ENCODE peak calls at places on chromosomes 4 and X, in nine cellular contexts. One of them, this sample, is unnamed.

GRCh38 chr4:86939737-86940141 is 4.9 kb downstream of the AFF1 start:
- DNase-seq in AG04449: no peak
- DNase-seq in HS-5: no peak
- DNase-seq in EL: no peak
- DNase-seq in neuronal stem cell: no peak
- DNase-seq in epithelial cell of esophagus: no peak
- DNase-seq in left ventricle myocardium superior: no peak
- DNase-seq in left lung: no peak
- DNase-seq in psoas muscle: no peak
- DNase-seq in this sample: no peak

GRCh38 chr4:159446266-159446976 is 343.5 kb downstream of the RAPGEF2 start:
- DNase-seq in EL: peak
- DNase-seq in neuronal stem cell: peak
- DNase-seq in psoas muscle: no peak
- DNase-seq in epithelial cell of esophagus: peak
- DNase-seq in left ventricle myocardium superior: peak
- DNase-seq in AG04449: peak
- DNase-seq in HS-5: peak
- DNase-seq in left lung: no peak
- DNase-seq in this sample: peak

GRCh38 chr4:34181311-34181808 is 2063.0 kb downstream of the ARAP2 start:
- DNase-seq in neuronal stem cell: no peak
- DNase-seq in HS-5: peak
- DNase-seq in EL: peak
- DNase-seq in left ventricle myocardium superior: no peak
- DNase-seq in left lung: no peak
- DNase-seq in AG04449: peak
- DNase-seq in psoas muscle: no peak
- DNase-seq in epithelial cell of esophagus: peak
- DNase-seq in this sample: no peak

GRCh38 chr4:182310316-182310715 is 67.1 kb downstream of the TENM3 start:
- DNase-seq in EL: no peak
- DNase-seq in psoas muscle: no peak
- DNase-seq in neuronal stem cell: no peak
- DNase-seq in HS-5: no peak
- DNase-seq in left ventricle myocardium superior: no peak
- DNase-seq in epithelial cell of esophagus: no peak
- DNase-seq in AG04449: no peak
- DNase-seq in left lung: no peak
- DNase-seq in this sample: no peak

GRCh38 chr4:1285790-1286553 is 3.7 kb upstream of the MAEA start:
- DNase-seq in psoas muscle: no peak
- DNase-seq in AG04449: no peak
- DNase-seq in epithelial cell of esophagus: no peak
- DNase-seq in EL: no peak
- DNase-seq in neuronal stem cell: no peak
- DNase-seq in left lung: no peak
- DNase-seq in HS-5: no peak
- DNase-seq in left ventricle myocardium superior: no peak
- DNase-seq in this sample: peak

GRCh38 chr4:184392748-184393334 is 81.5 kb downstream of the IRF2 start:
- DNase-seq in HS-5: no peak
- DNase-seq in psoas muscle: no peak
- DNase-seq in EL: no peak
- DNase-seq in left ventricle myocardium superior: no peak
- DNase-seq in left lung: no peak
- DNase-seq in epithelial cell of esophagus: no peak
- DNase-seq in neuronal stem cell: no peak
- DNase-seq in AG04449: no peak
- DNase-seq in this sample: no peak

GRCh38 chr4:41384992-41385391 is 128.3 kb downstream of the UCHL1 start:
- DNase-seq in left ventricle myocardium superior: peak
- DNase-seq in neuronal stem cell: no peak
- DNase-seq in HS-5: no peak
- DNase-seq in left lung: peak
- DNase-seq in AG04449: no peak
- DNase-seq in psoas muscle: peak
- DNase-seq in EL: peak
- DNase-seq in epithelial cell of esophagus: no peak
- DNase-seq in this sample: no peak

GRCh38 chrX:9146657-9147056 is 112.7 kb upstream of the FAM9B start:
- DNase-seq in epithelial cell of esophagus: no peak
- DNase-seq in left ventricle myocardium superior: no peak
- DNase-seq in AG04449: no peak
- DNase-seq in HS-5: no peak
- DNase-seq in psoas muscle: no peak
- DNase-seq in EL: no peak
- DNase-seq in neuronal stem cell: no peak
- DNase-seq in left lung: no peak
- DNase-seq in this sample: no peak

GRCh38 chr4:1194028-1194900 is 21.9 kb upstream of the SPON2 start:
- DNase-seq in neuronal stem cell: no peak
- DNase-seq in left ventricle myocardium superior: peak
- DNase-seq in epithelial cell of esophagus: no peak
- DNase-seq in left lung: peak
- DNase-seq in HS-5: no peak
- DNase-seq in EL: no peak
- DNase-seq in psoas muscle: peak
- DNase-seq in AG04449: no peak
- DNase-seq in this sample: no peak

GRCh38 chrX:119643696-119644095 is 37.5 kb upstream of the NKRF start:
- DNase-seq in left lung: no peak
- DNase-seq in epithelial cell of esophagus: no peak
- DNase-seq in left ventricle myocardium superior: no peak
- DNase-seq in psoas muscle: no peak
- DNase-seq in EL: no peak
- DNase-seq in neuronal stem cell: no peak
- DNase-seq in AG04449: no peak
- DNase-seq in HS-5: no peak
- DNase-seq in this sample: no peak

GRCh38 chr4:37780444-37781133 is 45.9 kb upstream of the PGM2 start:
- DNase-seq in psoas muscle: no peak
- DNase-seq in left ventricle myocardium superior: peak
- DNase-seq in epithelial cell of esophagus: peak
- DNase-seq in neuronal stem cell: no peak
- DNase-seq in left lung: no peak
- DNase-seq in AG04449: no peak
- DNase-seq in HS-5: no peak
- DNase-seq in EL: peak
- DNase-seq in this sample: peak

GRCh38 chr4:139453041-139453370 is 915 bp upstream of the RAB33B start:
- DNase-seq in left lung: no peak
- DNase-seq in EL: no peak
- DNase-seq in psoas muscle: no peak
- DNase-seq in AG04449: no peak
- DNase-seq in HS-5: peak
- DNase-seq in neuronal stem cell: no peak
- DNase-seq in left ventricle myocardium superior: no peak
- DNase-seq in epithelial cell of esophagus: peak
- DNase-seq in this sample: peak

GRCh38 chr4:110211007-110211769 is 12.8 kb upstream of the ELOVL6 start:
- DNase-seq in EL: peak
- DNase-seq in epithelial cell of esophagus: peak
- DNase-seq in psoas muscle: no peak
- DNase-seq in left ventricle myocardium superior: no peak
- DNase-seq in HS-5: no peak
- DNase-seq in neuronal stem cell: no peak
- DNase-seq in AG04449: no peak
- DNase-seq in left lung: no peak
- DNase-seq in this sample: peak

GRCh38 chrX:20527458-20528099 is 260.9 kb upstream of the RPS6KA3 start:
- DNase-seq in left ventricle myocardium superior: peak
- DNase-seq in AG04449: no peak
- DNase-seq in epithelial cell of esophagus: peak
- DNase-seq in psoas muscle: peak
- DNase-seq in EL: no peak
- DNase-seq in HS-5: no peak
- DNase-seq in left lung: no peak
- DNase-seq in neuronal stem cell: no peak
- DNase-seq in this sample: no peak

GRCh38 chrX:77451041-77451440 is 3.9 kb downstream of the FGF16 start:
- DNase-seq in left lung: no peak
- DNase-seq in AG04449: no peak
- DNase-seq in left ventricle myocardium superior: no peak
- DNase-seq in HS-5: peak
- DNase-seq in EL: peak
- DNase-seq in neuronal stem cell: no peak
- DNase-seq in psoas muscle: no peak
- DNase-seq in epithelial cell of esophagus: peak
- DNase-seq in this sample: no peak

GRCh38 chrX:21845096-21845495 is 5.7 kb downstream of the MBTPS2 start:
- DNase-seq in left ventricle myocardium superior: no peak
- DNase-seq in AG04449: no peak
- DNase-seq in left lung: no peak
- DNase-seq in epithelial cell of esophagus: no peak
- DNase-seq in HS-5: no peak
- DNase-seq in neuronal stem cell: no peak
- DNase-seq in EL: no peak
- DNase-seq in psoas muscle: no peak
- DNase-seq in this sample: no peak

GRCh38 chrX:11381464-11381863 is 88.3 kb downstream of the AMELX start:
- DNase-seq in HS-5: peak
- DNase-seq in left ventricle myocardium superior: no peak
- DNase-seq in left lung: no peak
- DNase-seq in EL: peak
- DNase-seq in psoas muscle: no peak
- DNase-seq in AG04449: peak
- DNase-seq in epithelial cell of esophagus: peak
- DNase-seq in neuronal stem cell: peak
- DNase-seq in this sample: peak

GRCh38 chrX:126551725-126552312 is 795 bp downstream of the DCAF12L1 start:
- DNase-seq in HS-5: no peak
- DNase-seq in EL: no peak
- DNase-seq in epithelial cell of esophagus: no peak
- DNase-seq in psoas muscle: peak
- DNase-seq in left lung: peak
- DNase-seq in neuronal stem cell: no peak
- DNase-seq in AG04449: no peak
- DNase-seq in left ventricle myocardium superior: no peak
- DNase-seq in this sample: no peak

This sample was measured in Jurkat, Clone E6-1.